ENCODE peak calls at places on chromosomes 5 and 9, in four cellular contexts. Z, V, Q and J are unnamed samples.

GRCh38 chr9:134496413-134497282 is 145.0 kb upstream of the COL5A1 start:
- DNase-seq in Q (no peak), V (no peak), Z (peak; percentile 70), J (peak; percentile 10)

GRCh38 chr9:17669206-17669605 is 90.3 kb downstream of the SH3GL2 start:
- DNase-seq in Z (no peak), V (no peak), Q (no peak), J (no peak)

GRCh38 chr9:138083873-138084272 is 206.3 kb downstream of the CACNA1B start:
- DNase-seq in V (peak; percentile 4), Q (peak; percentile 1), Z (peak; percentile 24), J (no peak)

GRCh38 chr9:114236391-114237138 is 81.2 kb downstream of the COL27A1 start:
- DNase-seq in Z (no peak), V (peak; percentile 57), Q (no peak), J (no peak)

GRCh38 chr5:56480305-56481146 is 247.4 kb upstream of the ANKRD55 start:
- DNase-seq in V (peak; percentile 92), Z (no peak), Q (peak; percentile 81), J (peak; percentile 44)

GRCh38 chr9:112443200-112443599 is 43.4 kb upstream of the KIAA1958 start:
- DNase-seq in Q (no peak), V (no peak), Z (no peak), J (no peak)

GRCh38 chr5:31196309-31196708 is 2.8 kb downstream of the CDH6 start:
- DNase-seq in Z (no peak), V (no peak), Q (no peak), J (no peak)

GRCh38 chr9:127899200-127899943 is at the start of gene ST6GALNAC6:
- DNase-seq in V (peak; percentile 98), Z (peak; percentile 72), Q (peak; percentile 84), J (peak; percentile 61)

GRCh38 chr9:129283705-129284606 is 105.9 kb upstream of the IER5L start:
- DNase-seq in Q (peak; percentile 26), V (no peak), Z (peak; percentile 57), J (peak; percentile 11)

GRCh38 chr9:93024986-93025630 is 33.4 kb upstream of the SUSD3 start:
- DNase-seq in V (no peak), Z (no peak), Q (no peak), J (no peak)

GRCh38 chr5:151686673-151687378 is at the start of gene SPARC:
- DNase-seq in V (peak; percentile 72), Q (peak; percentile 85), Z (peak; percentile 91), J (peak; percentile 81)

GRCh38 chr5:126837907-126838539 is 61.1 kb downstream of the LMNB1 start:
- DNase-seq in Q (no peak), Z (no peak), V (no peak), J (no peak)

GRCh38 chr5:80860934-80861613 is 99.1 kb upstream of the RASGRF2 start:
- DNase-seq in Q (no peak), V (no peak), Z (no peak), J (no peak)

GRCh38 chr5:10310073-10310779 is 2.5 kb upstream of the CMBL start:
- DNase-seq in Z (no peak), V (no peak), Q (no peak), J (no peak)

GRCh38 chr5:43007246-43007910 is 32.7 kb downstream of the ANXA2R start:
- DNase-seq in Z (peak; percentile 92), V (peak; percentile 79), Q (peak; percentile 76), J (peak; percentile 73)

GRCh38 chr9:130073373-130073772 is 19.7 kb downstream of the GPR107 start:
- DNase-seq in Z (no peak), V (no peak), Q (no peak), J (no peak)

GRCh38 chr5:24444439-24444838 is 200.3 kb downstream of the CDH10 start:
- DNase-seq in Q (no peak), Z (no peak), V (no peak), J (no peak)

GRCh38 chr9:122954253-122954691 is 13.5 kb downstream of the RABGAP1 start:
- DNase-seq in V (no peak), Q (no peak), Z (no peak), J (no peak)

GRCh38 chr5:65061974-65062353 is 293.2 kb downstream of the CWC27 start:
- DNase-seq in V (no peak), Q (no peak), Z (no peak), J (no peak)

GRCh38 chr5:76542887-76543690 is 80.1 kb downstream of the F2RL2 start:
- DNase-seq in Z (no peak), Q (no peak), V (no peak), J (peak; percentile 35)

GRCh38 chr9:129111762-129112151 is 542 bp downstream of the PTPA start:
- DNase-seq in Z (peak; percentile 78), V (peak; percentile 69), Q (no peak), J (no peak)

GRCh38 chr9:123131993-123132392 is 98.5 kb downstream of the GPR21 start:
- DNase-seq in Q (no peak), Z (no peak), V (no peak), J (no peak)

GRCh38 chr5:133757396-133757795 is 145.1 kb upstream of the FSTL4 start:
- DNase-seq in Z (no peak), Q (no peak), V (no peak), J (no peak)

GRCh38 chr5:142432961-142433360 is 108.1 kb upstream of the SPRY4 start:
- DNase-seq in Q (no peak), Z (no peak), V (no peak), J (no peak)

GRCh38 chr9:134365791-134366222 is 39.6 kb downstream of the RXRA start:
- DNase-seq in Z (peak; percentile 86), Q (peak; percentile 75), V (peak; percentile 85), J (peak; percentile 72)

GRCh38 chr9:10045598-10045997 is 567.2 kb downstream of the PTPRD start:
- DNase-seq in Q (no peak), V (no peak), Z (no peak), J (no peak)

GRCh38 chr5:93620487-93621339 is 37.7 kb downstream of the NR2F1 start:
- DNase-seq in Q (peak; percentile 58), V (peak; percentile 94), Z (no peak), J (no peak)

GRCh38 chr5:136191304-136192014 is 1.5 kb downstream of the SMIM32 start:
- DNase-seq in Z (no peak), V (peak; percentile 24), Q (no peak), J (no peak)

GRCh38 chr9:98720402-98720801 is 11.7 kb upstream of the GABBR2 start:
- DNase-seq in V (no peak), Q (no peak), Z (no peak), J (no peak)

GRCh38 chr9:99093492-99093791 is 11.5 kb upstream of the TGFBR1 start:
- DNase-seq in Z (no peak), V (no peak), Q (no peak), J (no peak)

GRCh38 chr9:77673912-77674791 is 26.0 kb upstream of the GNA14 start:
- DNase-seq in Q (no peak), Z (no peak), V (no peak), J (no peak)

GRCh38 chr9:613771-614347 is 227.6 kb upstream of the DMRT1 start:
- DNase-seq in V (peak; percentile 15), Q (peak; percentile 76), Z (peak; percentile 76), J (peak; percentile 62)

GRCh38 chr5:79417495-79417894 is 96.4 kb downstream of the HOMER1 start:
- DNase-seq in Z (no peak), V (no peak), Q (no peak), J (no peak)

GRCh38 chr5:88660947-88661869 is 221.8 kb downstream of the MEF2C start:
- DNase-seq in V (peak; percentile 98), Z (no peak), Q (peak; percentile 63), J (peak; percentile 33)

GRCh38 chr5:104024538-104024937 is 461.9 kb upstream of the NUDT12 start:
- DNase-seq in Q (no peak), Z (no peak), V (no peak), J (no peak)

DNA sequence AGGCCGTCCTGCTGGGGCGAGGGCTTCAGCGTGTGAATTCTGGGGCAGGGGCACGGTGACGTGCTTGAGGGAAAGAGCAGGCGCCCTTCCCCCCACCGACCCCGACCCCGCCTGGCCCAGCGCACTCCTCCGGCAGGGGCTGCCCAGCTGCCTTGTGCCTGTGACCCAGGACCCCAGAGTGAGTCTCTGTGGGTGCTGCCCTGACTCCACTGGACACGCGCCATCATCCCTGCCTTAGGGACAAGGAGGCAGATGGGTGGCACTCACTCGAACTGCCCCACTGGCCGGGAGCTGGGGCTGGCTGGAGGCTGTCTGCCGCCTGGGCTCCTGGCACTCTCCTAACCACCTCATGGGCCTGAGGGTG is 136.3 kb upstream of the LPCAT1 start:
- DNase-seq in Z (no peak), Q (no peak), V (no peak), J (no peak)
- H3K27me3 ChIP-seq in Z (peaks cover 59% of the 10 kb centered on the region), Q (no peaks in the 10 kb centered on the region), V (peaks cover 84% of the 10 kb centered on the region), J (peaks cover 53% of the 10 kb centered on the region)

DNA sequence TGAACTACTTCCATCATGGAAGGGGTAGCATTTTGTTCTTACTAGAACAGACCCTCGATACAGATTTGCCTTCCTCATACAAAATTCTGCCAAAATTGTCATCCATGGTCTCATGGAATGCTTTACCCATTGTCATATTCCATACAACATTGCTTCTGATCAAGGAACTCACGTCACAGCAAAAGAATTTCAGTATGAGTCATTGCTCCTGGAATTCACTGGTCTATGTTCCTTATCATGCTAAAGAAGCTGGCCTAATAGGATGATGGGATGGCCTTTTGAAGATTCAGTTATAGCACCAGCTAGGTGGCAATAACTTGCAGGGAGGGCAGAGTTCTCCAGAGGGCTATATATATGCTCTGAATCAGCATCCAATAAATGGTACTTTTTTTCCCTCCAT is 18.2 kb upstream of the FNIP1 start:
- DNase-seq in Q (no peak), Z (no peak), V (no peak), J (no peak)
- TF ChIP-seq EP300 in Q (no peak), Z (no peak), V (no peak), J (no peak)

DNA sequence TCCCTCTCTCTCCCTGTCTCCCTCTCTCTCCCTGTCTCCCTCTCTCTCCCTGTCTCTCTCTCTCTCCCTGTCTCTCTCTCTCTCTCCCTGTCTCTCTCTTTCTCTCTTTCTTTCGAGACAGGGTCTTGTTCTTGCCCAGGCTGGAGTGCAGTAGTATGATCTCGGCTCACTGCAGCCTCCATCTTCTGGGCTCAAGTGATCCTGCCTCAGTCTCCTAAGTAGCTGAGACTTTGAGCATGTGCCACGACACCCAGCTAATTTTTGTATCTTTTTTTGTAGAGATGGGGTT is 14.3 kb downstream of the TRIO start:
- DNase-seq in V (no peak), Z (no peak), Q (no peak), J (no peak)
- H3K4me1 ChIP-seq in V (peaks cover 46% of the 10 kb centered on the region), Z (peaks cover 49% of the 10 kb centered on the region), Q (peaks cover 19% of the 10 kb centered on the region), J (peaks cover 61% of the 10 kb centered on the region)

GRCh38 chr9:16572005-16572727 is 298.3 kb downstream of the BNC2 start:
- DNase-seq in Z (no peak), V (no peak), Q (no peak), J (no peak)
- H3K27me3 ChIP-seq in Z (no peaks in the 10 kb centered on the region), V (no peaks in the 10 kb centered on the region), Q (no peaks in the 10 kb centered on the region), J (no peaks in the 10 kb centered on the region)

DNA sequence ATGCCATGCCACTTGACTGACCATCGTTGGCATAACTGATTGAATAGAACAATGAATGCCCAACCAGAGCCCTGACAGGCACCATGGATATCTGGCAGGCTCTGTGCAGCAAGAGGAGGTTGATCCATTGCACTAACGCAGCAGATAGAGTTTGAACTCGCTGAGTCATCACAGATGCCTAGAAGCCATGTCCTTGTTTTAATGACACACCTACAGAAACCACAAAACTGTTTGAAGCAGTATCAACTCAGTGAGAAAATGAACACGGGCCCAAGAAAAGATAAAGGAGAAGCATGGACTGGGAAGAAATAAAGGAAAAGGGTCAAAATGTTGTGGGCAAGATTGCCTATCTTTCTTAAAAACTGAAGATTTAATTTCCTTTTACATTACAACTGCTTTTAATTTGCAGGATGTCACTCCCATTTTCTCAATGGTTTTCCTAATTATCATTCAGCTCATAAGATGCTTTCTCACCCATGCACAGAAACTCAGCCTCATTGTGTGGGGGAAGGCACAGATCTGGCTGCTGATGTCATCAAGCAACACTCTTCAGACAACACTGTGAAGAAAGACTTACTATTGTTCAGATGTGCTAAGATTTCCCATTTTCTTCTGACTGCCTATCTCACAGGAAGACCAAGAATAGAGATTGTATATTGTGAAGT is 129.0 kb downstream of the PIK3R1 start:
- DNase-seq in Z (no peak), V (no peak), Q (no peak), J (no peak)
- TF ChIP-seq EP300 in Z (no peak), V (no peak), Q (no peak), J (no peak)